ENCODE peak calls at places on chromosomes 2 and 18, in four cellular contexts. M, R, G and N are unnamed samples.

GRCh38 chr2:63875143-63875542 is 33.4 kb downstream of the UGP2 start:
- DNase-seq in G (no peak), M (no peak), R (no peak), N (no peak)

GRCh38 chr2:146239392-146240135 is 1605.3 kb upstream of the ACVR2A start:
- DNase-seq in M (no peak), R (no peak), G (no peak), N (no peak)

GRCh38 chr2:181008418-181008817 is 28.0 kb downstream of the UBE2E3 start:
- DNase-seq in M (no peak), R (no peak), G (no peak), N (no peak)

GRCh38 chr18:21141678-21142422 is 30.2 kb upstream of the ROCK1 start:
- DNase-seq in R (no peak), G (no peak), M (no peak), N (no peak)

GRCh38 chr2:168998609-168999211 is 32.4 kb downstream of the ABCB11 start:
- DNase-seq in R (no peak), M (no peak), G (no peak), N (peak; percentile 56)

GRCh38 chr2:54673501-54673998 is 49.9 kb upstream of the EML6 start:
- DNase-seq in R (peak; percentile 45), M (no peak), G (no peak), N (peak; percentile 97)

GRCh38 chr2:221494556-221494955 is 77.5 kb downstream of the EPHA4 start:
- DNase-seq in G (no peak), R (no peak), M (no peak), N (no peak)

GRCh38 chr2:43426305-43427031 is 169.4 kb downstream of the THADA start:
- DNase-seq in R (no peak), M (peak; percentile 94), G (peak; percentile 67), N (peak; percentile 97)

GRCh38 chr18:44725300-44726096 is 44.8 kb downstream of the SETBP1 start:
- DNase-seq in R (no peak), M (no peak), G (peak; percentile 56), N (peak; percentile 79)

GRCh38 chr18:46856975-46857374 is 60.3 kb downstream of the PIAS2 start:
- DNase-seq in M (no peak), R (no peak), G (no peak), N (no peak)

GRCh38 chr2:153391131-153391530 is 87.4 kb downstream of the RPRM start:
- DNase-seq in R (no peak), G (no peak), M (no peak), N (no peak)

GRCh38 chr2:235029054-235029453 is 77.2 kb downstream of the SH3BP4 start:
- DNase-seq in G (no peak), M (no peak), R (no peak), N (no peak)

GRCh38 chr2:188291617-188292445 is at the start of gene GULP1:
- DNase-seq in M (peak; percentile 18), G (peak; percentile 62), R (peak; percentile 84), N (peak; percentile 83)

GRCh38 chr2:195535911-195536522 is 121.0 kb upstream of the SLC39A10 start:
- DNase-seq in R (no peak), G (no peak), M (no peak), N (no peak)

GRCh38 chr18:54004828-54005227 is 219.6 kb downstream of the MBD2 start:
- DNase-seq in M (peak; percentile 1), R (peak; percentile 47), G (no peak), N (no peak)

DNA sequence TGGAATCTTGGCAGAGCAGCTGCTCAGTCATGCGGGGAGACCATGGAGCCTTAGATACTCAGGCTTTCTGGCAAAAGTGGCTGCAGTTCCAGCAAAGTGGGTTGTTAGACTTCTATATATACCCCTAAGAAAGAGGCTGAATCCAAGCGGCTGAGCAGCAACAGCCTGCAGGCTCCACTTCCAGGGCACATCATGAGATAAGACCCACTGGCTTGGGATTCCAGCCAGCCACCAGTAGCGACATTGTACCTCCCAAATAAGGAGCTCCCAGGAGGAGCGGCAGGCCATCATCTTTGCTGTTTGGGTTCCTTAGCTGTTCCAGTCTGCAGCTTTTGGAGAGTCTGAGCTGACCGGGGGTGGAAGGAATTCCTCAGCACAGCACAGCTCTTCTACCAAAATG is 150.3 kb upstream of the ST6GAL2 start:
- DNase-seq in M (no peak), G (no peak), R (no peak), N (no peak)
- H3K27ac ChIP-seq in M (no peak overlapping the region), G (no peak overlapping the region), R (no peak overlapping the region), N (no peak overlapping the region)

GRCh38 chr18:63001861-63002260 is 286.5 kb downstream of the PHLPP1 start:
- DNase-seq in M (no peak), G (no peak), R (no peak), N (no peak)

GRCh38 chr18:63000839-63001238 is 285.5 kb downstream of the PHLPP1 start:
- DNase-seq in R (no peak), G (no peak), M (no peak), N (no peak)

GRCh38 chr18:62998443-62998842 is 283.1 kb downstream of the PHLPP1 start:
- DNase-seq in R (no peak), M (no peak), G (no peak), N (no peak)

GRCh38 chr18:62999921-63000320 is 284.6 kb downstream of the PHLPP1 start:
- DNase-seq in R (no peak), G (no peak), M (no peak), N (no peak)

DNA sequence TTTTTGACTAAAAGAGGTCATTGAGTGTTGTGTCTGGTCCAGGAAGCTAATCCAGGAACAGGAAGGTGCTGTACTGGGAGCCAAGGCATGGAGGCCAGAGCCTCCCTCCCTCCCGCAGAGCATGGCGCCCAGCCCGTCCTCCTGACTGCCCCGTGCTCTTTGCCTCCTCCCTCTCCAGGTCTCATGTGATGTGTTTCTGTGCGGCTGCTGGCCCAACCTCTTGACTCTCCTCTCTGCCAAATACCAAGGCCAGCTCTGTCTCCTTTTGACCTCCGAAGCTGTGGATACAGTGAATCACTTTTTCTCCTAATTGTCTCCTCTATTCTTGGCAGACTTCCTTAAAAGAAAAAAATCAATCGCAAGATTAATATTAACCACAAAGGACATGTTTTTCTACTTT is 284.1 kb downstream of the PHLPP1 start:
- DNase-seq in R (no peak), G (no peak), M (no peak), N (peak; percentile 90)
- TF ChIP-seq POLR2AphosphoS5 in R (no peak), G (no peak), M (no peak), N (peak; percentile 44)

DNA sequence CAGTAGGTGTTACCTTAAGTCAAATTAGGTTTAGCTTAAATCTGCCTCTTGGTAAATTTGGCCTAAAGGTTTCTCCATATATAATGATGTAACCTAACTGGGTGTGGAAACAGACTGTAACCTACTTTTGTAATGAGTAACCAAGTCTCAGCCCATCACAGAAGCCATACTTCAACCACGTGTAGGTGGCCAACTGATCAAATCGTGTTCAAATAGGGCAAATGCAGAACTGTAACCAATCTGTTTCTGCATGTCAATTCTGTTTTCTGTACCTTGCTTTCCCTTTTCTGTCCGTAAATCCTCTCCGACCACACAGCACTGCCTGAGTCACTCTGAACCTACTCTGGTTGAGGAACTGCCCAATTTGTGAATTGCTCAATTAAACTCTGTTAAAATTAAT is 34.0 kb upstream of the PLA2R1 start:
- DNase-seq in G (no peak), R (no peak), M (no peak), N (no peak)
- TF ChIP-seq JUN in G (no peak), R (no peak), M (no peak), N (no peak)

GRCh38 chr2:136114392-136114791 is 3.6 kb downstream of the CXCR4 start:
- DNase-seq in M (no peak), R (no peak), G (no peak), N (no peak)

GRCh38 chr2:136116813-136117390 is 1.0 kb downstream of the CXCR4 start:
- DNase-seq in R (peak; percentile 63), M (no peak), G (no peak), N (no peak)

GRCh38 chr2:136116111-136116812 is 1.7 kb downstream of the CXCR4 start:
- DNase-seq in M (no peak), G (no peak), R (peak; percentile 50), N (no peak)

GRCh38 chr2:136113767-136114070 is 4.2 kb downstream of the CXCR4 start:
- DNase-seq in G (no peak), R (no peak), M (no peak), N (no peak)

DNA sequence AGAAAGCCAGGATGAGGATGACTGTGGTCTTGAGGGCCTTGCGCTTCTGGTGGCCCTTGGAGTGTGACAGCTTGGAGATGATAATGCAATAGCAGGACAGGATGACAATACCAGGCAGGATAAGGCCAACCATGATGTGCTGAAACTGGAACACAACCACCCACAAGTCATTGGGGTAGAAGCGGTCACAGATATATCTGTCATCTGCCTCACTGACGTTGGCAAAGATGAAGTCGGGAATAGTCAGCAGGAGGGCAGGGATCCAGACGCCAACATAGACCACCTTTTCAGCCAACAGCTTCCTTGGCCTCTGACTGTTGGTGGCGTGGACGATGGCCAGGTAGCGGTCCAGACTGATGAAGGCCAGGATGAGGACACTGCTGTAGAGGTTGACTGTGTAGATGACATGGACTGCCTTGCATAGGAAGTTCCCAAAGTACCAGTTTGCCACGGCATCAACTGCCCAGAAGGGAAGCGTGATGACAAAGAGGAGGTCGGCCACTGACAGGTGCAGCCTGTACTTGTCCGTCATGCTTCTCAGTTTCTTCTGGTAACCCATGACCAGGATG is 2.7 kb downstream of the CXCR4 start:
- DNase-seq in G (no peak), M (no peak), R (no peak), N (no peak)
- H3K27ac ChIP-seq in G (no peak overlapping the region), M (no peak overlapping the region), R (no peak overlapping the region), N (no peak overlapping the region)

GRCh38 chr2:36478332-36478738 is 119.6 kb downstream of the FEZ2 start:
- DNase-seq in G (no peak), M (no peak), R (no peak), N (peak; percentile 96)
- TF ChIP-seq POLR2AphosphoS5 in G (no peak), M (no peak), R (no peak), N (no peak)